ENCODE peak calls at places on chromosomes 12 and 14, in seven cellular contexts. S, G, C, O, F, B and M are unnamed samples. For H3K36me3, the result is how much of the 10 kb centered on the place peaks cover.

GRCh38 chr12:124379938-124380754 is 85.3 kb downstream of the RFLNA start:
- DNase-seq in F (no peak), C (peak), G (no peak), S (peak), O (peak), B (peak), M (peak)

GRCh38 chr12:116880817-116881324 is 370 bp downstream of the HRK start:
- DNase-seq in C (peak), F (no peak), O (peak), B (peak), S (no peak), G (peak), M (no peak)

GRCh38 chr12:41264281-41264680 is 76.2 kb downstream of the PDZRN4 start:
- DNase-seq in B (no peak), C (no peak), O (peak), G (peak), F (no peak), S (peak), M (no peak)

GRCh38 chr14:79293482-79293881 is 917.8 kb downstream of the DIO2 start:
- DNase-seq in B (no peak), S (no peak), G (peak), C (no peak), O (no peak), F (no peak), M (peak)

GRCh38 chr12:3436496-3437060 is 54.4 kb upstream of the PRMT8 start:
- DNase-seq in C (no peak), F (no peak), O (no peak), B (no peak), G (no peak), S (no peak), M (no peak)

GRCh38 chr12:67772276-67773169 is 124.0 kb downstream of the DYRK2 start:
- DNase-seq in C (no peak), O (peak), F (no peak), B (no peak), S (no peak), G (peak), M (no peak)

GRCh38 chr12:107152331-107152730 is 59.0 kb upstream of the CRY1 start:
- DNase-seq in S (no peak), F (no peak), B (no peak), C (no peak), G (no peak), O (no peak), M (no peak)

GRCh38 chr14:36091096-36091495 is 85.4 kb downstream of the PTCSC3 start:
- DNase-seq in O (peak), B (no peak), C (no peak), F (no peak), S (peak), G (no peak), M (no peak)

GRCh38 chr12:40158592-40159111 is 52.8 kb upstream of the SLC2A13 start:
- DNase-seq in S (peak), B (no peak), C (no peak), O (no peak), G (no peak), F (no peak), M (no peak)

GRCh38 chr12:59517522-59517921 is 78.3 kb upstream of the SLC16A7 start:
- DNase-seq in F (no peak), O (no peak), C (no peak), B (no peak), G (no peak), S (no peak), M (no peak)

GRCh38 chr14:104559043-104559768 is 20.4 kb upstream of the C14orf180 start:
- DNase-seq in S (no peak), F (no peak), B (peak), O (no peak), G (no peak), C (peak), M (no peak)

GRCh38 chr12:131755305-131756113 is 44.6 kb downstream of the SFSWAP start:
- DNase-seq in G (peak), B (peak), C (no peak), S (peak), F (no peak), O (peak), M (no peak)

GRCh38 chr12:69935651-69936100 is 110.6 kb downstream of the MYRFL start:
- DNase-seq in S (no peak), C (no peak), G (no peak), O (no peak), B (no peak), F (no peak), M (no peak)

GRCh38 chr12:30989754-30990153 is 63.2 kb downstream of the TSPAN11 start:
- DNase-seq in G (peak), C (peak), F (no peak), O (no peak), S (no peak), B (no peak), M (no peak)

GRCh38 chr12:39764944-39765560 is 145.4 kb upstream of the ABCD2 start:
- DNase-seq in O (peak), C (no peak), B (no peak), S (peak), G (peak), F (no peak), M (no peak)

GRCh38 chr12:28223853-28224252 is 33.6 kb downstream of the CCDC91 start:
- DNase-seq in B (no peak), S (no peak), F (no peak), G (no peak), C (no peak), O (no peak), M (no peak)

GRCh38 chr12:52224154-52224553 is 8.9 kb upstream of the KRT7 start:
- DNase-seq in S (no peak), F (no peak), B (no peak), O (peak), C (no peak), G (no peak), M (no peak)

GRCh38 chr14:35248476-35248788 is 43.8 kb upstream of the PSMA6 start:
- DNase-seq in G (no peak), F (no peak), S (no peak), O (no peak), C (no peak), B (no peak), M (no peak)

GRCh38 chr12:116735951-116736599 is 1.8 kb downstream of the SPRING1 start:
- DNase-seq in G (no peak), C (no peak), S (no peak), F (no peak), O (no peak), B (no peak), M (no peak)

GRCh38 chr12:79482323-79482722 is 208.4 kb downstream of the PAWR start:
- DNase-seq in G (no peak), B (no peak), F (no peak), S (no peak), O (no peak), C (no peak), M (no peak)

GRCh38 chr12:98591209-98591608 is 2.3 kb upstream of the SLC25A3 start:
- DNase-seq in B (no peak), G (no peak), C (no peak), F (no peak), O (peak), S (no peak), M (no peak)

GRCh38 chr12:52524241-52524897 is 4.2 kb upstream of the KRT5 start:
- DNase-seq in F (no peak), S (peak), C (no peak), O (no peak), B (peak), G (no peak), M (no peak)

GRCh38 chr12:67981236-67982164 is 7.7 kb upstream of the IFNG-AS1 start:
- DNase-seq in F (no peak), O (peak), G (no peak), B (no peak), C (no peak), S (peak), M (no peak)

GRCh38 chr14:62800577-62800976 is 244.7 kb downstream of the KCNH5 start:
- DNase-seq in F (no peak), S (no peak), C (no peak), B (no peak), O (no peak), G (no peak), M (no peak)

DNA sequence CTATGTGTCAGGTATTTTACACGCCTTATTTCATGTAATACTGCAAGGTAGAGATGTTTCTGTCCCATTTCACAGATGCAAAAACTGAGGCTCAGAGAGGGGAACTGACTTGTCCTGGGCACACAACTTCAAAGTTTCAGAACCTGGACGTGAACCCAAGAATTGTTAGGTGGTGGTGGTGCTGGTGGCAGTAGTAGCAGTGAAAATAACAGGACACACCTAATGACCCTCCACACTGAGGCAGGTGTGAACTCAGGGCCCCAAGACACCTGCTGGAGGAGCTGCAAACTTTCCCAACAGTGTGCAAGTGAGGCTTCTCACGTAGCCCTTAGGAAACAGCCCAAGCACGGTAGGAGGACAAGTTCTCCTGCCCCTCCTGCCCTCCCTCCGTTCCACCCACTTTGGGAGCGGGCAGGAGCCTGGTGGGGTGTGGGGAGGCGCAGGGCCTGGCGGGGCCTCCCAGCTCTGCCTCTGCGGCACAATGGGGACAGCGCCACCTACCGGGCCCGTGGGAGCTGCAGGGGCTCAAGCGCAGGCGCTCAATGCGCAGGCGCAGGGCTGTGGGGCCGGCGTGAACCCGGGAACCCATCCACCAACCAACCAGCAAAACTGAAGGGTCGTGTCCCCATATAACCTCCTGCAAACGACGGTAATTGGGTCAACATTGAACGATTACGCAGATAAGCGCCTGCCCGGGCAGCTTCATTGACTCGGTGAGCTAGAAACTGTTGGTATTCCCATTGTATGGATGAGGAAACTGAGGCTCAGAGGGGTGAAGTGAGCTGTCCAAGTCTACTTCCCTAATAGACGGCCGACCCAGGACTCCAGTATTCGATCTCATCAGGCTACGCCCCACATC is 12.0 kb upstream of the TRPV4 start:
- DNase-seq in G (peak), B (peak), O (peak), C (peak), S (peak), F (peak), M (peak)
- TF ChIP-seq CTCF in G (peak), B (peak), O (peak), C (peak), S (peak), F (peak), M (peak)

GRCh38 chr12:15904378-15904920 is 6.7 kb upstream of the DERA start:
- DNase-seq in F (no peak), O (no peak), C (no peak), B (no peak), G (no peak), S (no peak), M (no peak)
- H3K36me3 ChIP-seq in F (under half), O (under half), C (half or more), B (half or more), G (half or more), S (under half), M (under half)

GRCh38 chr14:101076451-101077220 is 173.1 kb upstream of the RTL1 start:
- DNase-seq in G (no peak), B (no peak), F (no peak), C (no peak), S (no peak), O (no peak), M (no peak)
- H3K4me3 ChIP-seq in G (no peak), B (no peak), F (no peak), C (no peak), S (no peak), O (no peak), M (no peak)

GRCh38 chr14:98174031-98174430 is 1098.0 kb downstream of the BCL11B start:
- DNase-seq in O (no peak), C (no peak), G (no peak), B (no peak), S (no peak), F (no peak), M (no peak)

GRCh38 chr14:98170580-98170979 is 1101.4 kb downstream of the BCL11B start:
- DNase-seq in S (no peak), G (no peak), B (no peak), O (no peak), C (no peak), F (no peak), M (no peak)

GRCh38 chr14:98173291-98173690 is 1098.7 kb downstream of the BCL11B start:
- DNase-seq in C (no peak), S (no peak), F (peak), O (no peak), B (no peak), G (no peak), M (no peak)

GRCh38 chr14:98172243-98172778 is 1099.7 kb downstream of the BCL11B start:
- DNase-seq in F (no peak), S (no peak), O (no peak), C (no peak), B (peak), G (no peak), M (no peak)

DNA sequence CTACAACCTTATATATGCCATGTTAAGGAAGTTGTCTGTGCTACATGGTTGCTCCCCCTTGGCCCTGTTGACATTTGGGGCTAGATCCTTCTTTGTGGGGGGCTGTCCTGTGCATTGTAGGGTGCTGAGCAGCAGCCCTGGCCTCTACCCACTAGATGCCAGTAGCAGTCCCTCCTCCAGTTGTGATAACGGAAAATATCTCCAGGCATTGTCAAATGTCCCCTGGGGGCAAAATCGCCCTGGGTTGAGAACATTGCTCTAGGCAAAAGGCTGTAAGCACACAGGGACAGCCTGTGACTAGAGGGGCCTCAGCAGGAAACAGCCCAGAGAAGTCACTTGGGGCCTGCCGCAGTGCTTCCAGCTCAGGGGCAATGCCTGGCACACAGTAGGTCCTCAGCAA is 1100.3 kb downstream of the BCL11B start:
- DNase-seq in O (no peak), S (no peak), B (no peak), F (no peak), C (no peak), G (no peak), M (no peak)
- TF ChIP-seq CTCF in O (no peak), S (no peak), B (no peak), F (no peak), C (no peak), G (no peak), M (no peak)

GRCh38 chr12:10610188-10610587 is 3.2 kb downstream of the MAGOHB start:
- DNase-seq in F (no peak), O (no peak), S (no peak), C (no peak), B (no peak), G (no peak), M (no peak)
- H3K36me3 ChIP-seq in F (under half), O (under half), S (under half), C (under half), B (under half), G (under half), M (under half)

DNA sequence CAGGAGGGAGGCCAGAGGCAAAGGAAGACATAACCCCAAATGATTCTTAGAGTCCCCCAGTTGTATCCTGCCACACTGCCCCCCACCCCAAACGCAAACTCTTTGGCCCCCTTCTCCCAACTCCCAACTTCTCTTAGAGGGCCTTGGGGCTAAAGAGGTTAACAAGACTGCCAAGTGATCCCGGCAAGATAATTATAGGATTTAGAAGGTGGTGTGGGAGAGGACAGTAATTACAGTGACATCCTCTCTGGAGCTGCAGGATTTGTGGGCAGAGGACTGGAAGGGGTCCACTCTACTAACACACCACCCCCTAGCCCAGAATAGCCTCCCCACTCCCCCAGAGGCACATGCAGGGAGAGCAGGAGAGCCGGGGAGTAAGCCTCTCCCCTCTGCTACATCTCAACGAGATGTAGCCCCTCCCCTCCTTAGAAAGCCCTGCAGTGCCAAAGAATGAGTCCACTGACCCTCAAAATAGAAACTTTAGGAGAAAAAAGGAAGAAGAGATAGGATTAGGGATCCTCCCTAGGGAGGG is 5.3 kb upstream of the GDF11 start:
- DNase-seq in C (no peak), S (no peak), G (peak), O (no peak), F (no peak), B (no peak), M (no peak)
- H3K4me3 ChIP-seq in C (peak), S (no peak), G (peak), O (peak), F (peak), B (no peak), M (peak)